ENCODE peak calls at places on chromosomes 13 and 19, in four cellular contexts. J is lung, W is neural progenitor cell, M is body of pancreas. A is an unnamed sample.
A peak's percentile ranks its signal among the peaks of the same experiment; 100 is the strongest.

GRCh38 chr19:54299126-54299498 is 13.9 kb downstream of the LILRA5 start:
- DNase-seq in J (no peak), W (no peak), M (no peak), A (no peak)

GRCh38 chr13:107476068-107476467 is 739.3 kb downstream of the LIG4 start:
- DNase-seq in J (no peak), W (no peak), M (no peak), A (no peak)

GRCh38 chr13:100584901-100585300 is 3.7 kb downstream of the GGACT start:
- DNase-seq in J (no peak), W (no peak), M (no peak), A (no peak)

GRCh38 chr19:52603558-52604207 is 33.6 kb downstream of the ZNF701 start:
- DNase-seq in J (no peak), W (no peak), M (no peak), A (no peak)

GRCh38 chr13:66689037-66689619 is 541.0 kb downstream of the PCDH9 start:
- DNase-seq in J (no peak), W (peak; percentile 19), M (no peak), A (no peak)

GRCh38 chr19:56142087-56142787 is 1.1 kb downstream of the ZNF444 start:
- DNase-seq in J (peak; percentile 84), W (no peak), M (peak; percentile 93), A (no peak)

GRCh38 chr19:12946092-12946845 is 607 bp downstream of the RAD23A start:
- DNase-seq in J (peak; percentile 65), W (peak; percentile 94), M (peak; percentile 70), A (no peak)

GRCh38 chr19:12567951-12568350 is 16.7 kb upstream of the ZNF564 start:
- DNase-seq in J (no peak), W (no peak), M (no peak), A (no peak)

GRCh38 chr19:36152061-36152885 is at the start of gene COX7A1:
- DNase-seq in J (no peak), W (no peak), M (peak; percentile 58), A (no peak)

GRCh38 chr13:31894931-31895330 is 136.6 kb upstream of the FRY start:
- DNase-seq in J (no peak), W (no peak), M (no peak), A (no peak)

GRCh38 chr13:31901985-31902384 is 129.6 kb upstream of the FRY start:
- DNase-seq in J (no peak), W (no peak), M (no peak), A (no peak)

GRCh38 chr13:31896427-31896826 is 135.1 kb upstream of the FRY start:
- DNase-seq in J (no peak), W (peak; percentile 8), M (no peak), A (no peak)

GRCh38 chr13:31895687-31896086 is 135.9 kb upstream of the FRY start:
- DNase-seq in J (no peak), W (no peak), M (no peak), A (no peak)

GRCh38 chr13:31898383-31899071 is 133.0 kb upstream of the FRY start:
- DNase-seq in J (no peak), W (peak; percentile 27), M (no peak), A (no peak)
- H3K4me1 ChIP-seq in J (peaks cover 9% of the 10 kb centered on the region), W (no peaks in the 10 kb centered on the region), M (no peaks in the 10 kb centered on the region), A (peaks cover 23% of the 10 kb centered on the region)

GRCh38 chr19:4058696-4059492 is 7.8 kb downstream of the ZBTB7A start:
- DNase-seq in J (no peak), W (no peak), M (no peak), A (no peak)
- H3K4me1 ChIP-seq in J (peaks cover 24% of the 10 kb centered on the region), W (no peaks in the 10 kb centered on the region), M (peaks cover 62% of the 10 kb centered on the region), A (peaks cover 66% of the 10 kb centered on the region)

GRCh38 chr13:112202266-112202665 is 135.3 kb downstream of the SOX1 start:
- DNase-seq in J (no peak), W (no peak), M (no peak), A (no peak)
- H3K4me1 ChIP-seq in J (no peaks in the 10 kb centered on the region), W (peaks cover 46% of the 10 kb centered on the region), M (peaks cover 4% of the 10 kb centered on the region), A (no peaks in the 10 kb centered on the region)

GRCh38 chr19:2049741-2050348 is 1.2 kb downstream of the MKNK2 start:
- DNase-seq in J (peak; percentile 90), W (peak; percentile 60), M (peak; percentile 96), A (no peak)
- H3K4me1 ChIP-seq in J (peaks cover 17% of the 10 kb centered on the region), W (no peaks in the 10 kb centered on the region), M (peaks cover 84% of the 10 kb centered on the region), A (peaks cover 25% of the 10 kb centered on the region)

GRCh38 chr19:15284091-15284490 is 48.2 kb downstream of the BRD4 start:
- DNase-seq in J (no peak), W (no peak), M (no peak), A (no peak)
- H3K4me1 ChIP-seq in J (peaks cover 78% of the 10 kb centered on the region), W (peaks cover 60% of the 10 kb centered on the region), M (peaks cover 95% of the 10 kb centered on the region), A (peaks cover 97% of the 10 kb centered on the region)

A was measured in thoracic aorta.